ENCODE peak calls at places on chromosomes 1 and 21, in seven cellular contexts. U is fibroblast of lung, F is heart right ventricle, C is IMR-90, N is HCT116, S is dorsolateral prefrontal cortex, T is prostate gland. B is an unnamed sample.

GRCh38 chr1:77514871-77515776 is 167.3 kb downstream of the ZZZ3 start:
- DNase-seq in U (peak), F (peak), C (peak), N (peak), S (peak), T (no peak), B (no peak)

GRCh38 chr1:166080965-166081870 is 85.6 kb downstream of the FAM78B start:
- DNase-seq in U (no peak), F (peak), C (no peak), N (no peak), S (no peak), T (no peak), B (no peak)

GRCh38 chr1:171127481-171127880 is 36.8 kb downstream of the FMO3 start:
- DNase-seq in U (peak), F (no peak), C (peak), N (no peak), S (no peak), T (peak), B (no peak)

GRCh38 chr1:982765-983436 is 1.0 kb upstream of the PERM1 start:
- DNase-seq in U (no peak), F (no peak), C (no peak), N (no peak), S (no peak), T (no peak), B (no peak)

GRCh38 chr1:209585672-209586071 is 2.2 kb downstream of the CAMK1G start:
- DNase-seq in U (peak), F (peak), C (no peak), N (no peak), S (peak), T (peak), B (peak)

GRCh38 chr1:214248294-214249082 is 32.5 kb upstream of the SMYD2 start:
- DNase-seq in U (no peak), F (no peak), C (peak), N (no peak), S (no peak), T (no peak), B (no peak)

GRCh38 chr1:75723989-75724471 is 479 bp upstream of the ACADM start:
- DNase-seq in U (peak), F (peak), C (peak), N (peak), S (peak), T (peak), B (peak)

GRCh38 chr1:94122201-94122970 is 1.4 kb upstream of the ABCA4 start:
- DNase-seq in U (no peak), F (no peak), C (peak), N (no peak), S (no peak), T (no peak), B (no peak)

GRCh38 chr1:230753586-230754251 is 6.5 kb downstream of the CAPN9 start:
- DNase-seq in U (peak), F (peak), C (no peak), N (peak), S (no peak), T (peak), B (no peak)

GRCh38 chr1:54791880-54792522 is 9.1 kb downstream of the TTC22 start:
- DNase-seq in U (peak), F (no peak), C (peak), N (peak), S (no peak), T (no peak), B (no peak)

GRCh38 chr1:64892576-64893573 is 73.5 kb downstream of the JAK1 start:
- DNase-seq in U (peak), F (no peak), C (peak), N (no peak), S (no peak), T (no peak), B (no peak)
- H3K4me3 ChIP-seq in U (no peak), F (no peak), C (no peak), N (no peak), S (no peak), T (no peak), B (no peak)

GRCh38 chr1:53062731-53063591 is 948 bp downstream of the PODN start:
- DNase-seq in U (no peak), F (no peak), C (no peak), N (no peak), S (no peak), T (no peak), B (no peak)
- H3K4me3 ChIP-seq in U (peak), F (peak), C (peak), N (no peak), S (peak), T (peak), B (peak)

GRCh38 chr1:66327582-66327981 is 206.4 kb upstream of the SGIP1 start:
- DNase-seq in U (no peak), F (no peak), C (no peak), N (no peak), S (no peak), T (no peak), B (no peak)

GRCh38 chr1:66331641-66332523 is 202.1 kb upstream of the SGIP1 start:
- DNase-seq in U (peak), F (peak), C (peak), N (no peak), S (peak), T (peak), B (peak)

GRCh38 chr1:66332524-66332853 is 201.5 kb upstream of the SGIP1 start:
- DNase-seq in U (no peak), F (no peak), C (no peak), N (no peak), S (no peak), T (no peak), B (no peak)

GRCh38 chr1:66333463-66334232 is 200.3 kb upstream of the SGIP1 start:
- DNase-seq in U (no peak), F (peak), C (no peak), N (no peak), S (no peak), T (no peak), B (no peak)

DNA sequence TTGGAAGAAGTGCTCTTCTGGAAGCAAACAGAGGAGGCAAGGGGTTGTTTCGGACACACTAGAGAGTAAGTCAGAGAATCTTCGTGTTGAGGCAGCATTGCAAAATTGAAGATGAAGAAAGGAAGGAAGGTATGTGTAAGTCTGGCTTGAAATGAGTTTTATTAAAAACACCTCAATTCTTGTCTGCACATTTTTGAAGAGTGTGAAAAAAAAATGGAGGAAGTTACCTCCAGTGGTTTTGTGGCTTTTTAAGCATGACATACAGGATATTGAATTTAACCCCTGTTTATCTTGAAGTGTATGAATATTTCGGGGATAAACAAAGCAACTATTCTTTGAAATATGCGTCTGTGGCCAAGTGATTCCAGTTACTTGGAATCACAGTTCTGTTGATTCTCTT is 203.2 kb upstream of the SGIP1 start:
- DNase-seq in U (peak), F (no peak), C (peak), N (no peak), S (no peak), T (no peak), B (no peak)
- H3K4me3 ChIP-seq in U (no peak), F (no peak), C (no peak), N (peak), S (no peak), T (no peak), B (no peak)

DNA sequence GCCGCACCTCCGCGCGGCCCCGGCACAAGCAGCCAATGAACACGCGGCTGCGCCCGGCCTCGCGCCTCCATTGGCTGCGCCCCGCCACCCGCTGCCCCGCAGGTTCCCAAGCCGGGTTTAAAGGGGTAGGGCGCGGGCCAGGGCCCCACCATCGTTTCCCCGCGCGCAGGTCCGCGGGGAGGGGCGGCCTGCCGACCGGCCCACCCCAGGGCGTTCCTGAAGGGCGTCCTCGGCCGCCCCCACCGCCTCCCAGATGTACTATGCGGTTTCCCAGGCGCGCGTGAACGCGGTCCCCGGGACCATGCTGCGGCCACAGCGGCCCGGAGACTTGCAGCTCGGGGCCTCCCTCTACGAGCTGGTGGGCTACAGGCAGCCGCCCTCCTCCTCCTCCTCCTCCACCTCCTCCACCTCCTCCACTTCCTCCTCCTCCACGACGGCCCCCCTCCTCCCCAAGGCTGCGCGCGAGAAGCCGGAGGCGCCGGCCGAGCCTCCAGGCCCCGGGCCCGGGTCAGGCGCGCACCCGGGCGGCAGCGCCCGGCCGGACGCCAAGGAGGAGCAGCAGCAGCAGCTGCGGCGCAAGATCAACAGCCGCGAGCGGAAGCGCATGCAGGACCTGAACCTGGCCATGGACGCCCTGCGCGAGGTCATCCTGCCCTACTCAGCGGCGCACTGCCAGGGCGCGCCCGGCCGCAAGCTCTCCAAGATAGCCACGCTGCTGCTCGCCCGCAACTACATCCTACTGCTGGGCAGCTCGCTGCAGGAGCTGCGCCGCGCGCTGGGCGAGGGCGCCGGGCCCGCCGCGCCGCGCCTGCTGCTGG is at the start of gene OLIG1:
- DNase-seq in U (no peak), F (no peak), C (peak), N (no peak), S (peak), T (peak), B (peak)
- H3K4me3 ChIP-seq in U (no peak), F (peak), C (no peak), N (no peak), S (peak), T (peak), B (peak)

GRCh38 chr1:183044893-183045649 is 21.9 kb downstream of the LAMC1 start:
- DNase-seq in U (no peak), F (no peak), C (no peak), N (no peak), S (no peak), T (no peak), B (no peak)
- H3K4me3 ChIP-seq in U (no peak), F (no peak), C (no peak), N (no peak), S (no peak), T (no peak), B (no peak)

GRCh38 chr21:16419188-16419874 is 689.5 kb downstream of the USP25 start:
- DNase-seq in U (peak), F (peak), C (peak), N (no peak), S (peak), T (peak), B (no peak)
- H3K4me3 ChIP-seq in U (peak), F (peak), C (no peak), N (no peak), S (peak), T (peak), B (peak)

GRCh38 chr21:37547615-37547975 is 181.0 kb downstream of the DYRK1A start:
- DNase-seq in U (no peak), F (no peak), C (no peak), N (no peak), S (no peak), T (no peak), B (no peak)
- H3K4me3 ChIP-seq in U (no peak), F (no peak), C (no peak), N (no peak), S (no peak), T (no peak), B (no peak)

GRCh38 chr1:29120955-29121485 is 2.7 kb downstream of the TMEM200B start:
- DNase-seq in U (peak), F (no peak), C (peak), N (peak), S (no peak), T (no peak), B (peak)
- H3K4me3 ChIP-seq in U (peak), F (no peak), C (no peak), N (peak), S (no peak), T (peak), B (no peak)

GRCh38 chr21:36429672-36430546 is 44.7 kb downstream of the CHAF1B start:
- DNase-seq in U (peak), F (peak), C (peak), N (peak), S (no peak), T (peak), B (peak)
- H3K4me3 ChIP-seq in U (peak), F (no peak), C (peak), N (peak), S (no peak), T (no peak), B (peak)

B was measured in left lung.